ENCODE peak calls at places on chromosomes 13 and 19, in eight cellular contexts. N, Y, L, X, Z, S, T and U are unnamed samples.

GRCh38 chr19:8396563-8397203 is 6.5 kb downstream of the RAB11B start:
- DNase-seq in N (peak), Y (no peak), L (peak), X (peak), Z (peak), S (no peak), T (peak), U (peak)

GRCh38 chr19:21117041-21117907 is 24.6 kb upstream of the ZNF431 start:
- DNase-seq in N (no peak), Y (no peak), L (no peak), X (peak), Z (no peak), S (no peak), T (no peak), U (no peak)

GRCh38 chr13:75643693-75644092 is 7.6 kb downstream of the LMO7 start:
- DNase-seq in N (no peak), Y (no peak), L (no peak), X (no peak), Z (no peak), S (no peak), T (no peak), U (no peak)

GRCh38 chr13:44967656-44968451 is 21.4 kb downstream of the NUFIP1 start:
- DNase-seq in N (no peak), Y (no peak), L (no peak), X (peak), Z (no peak), S (no peak), T (no peak), U (no peak)

GRCh38 chr19:927707-928401 is 2.0 kb downstream of the ARID3A start:
- DNase-seq in N (no peak), Y (no peak), L (no peak), X (no peak), Z (no peak), S (no peak), T (no peak), U (peak)

GRCh38 chr19:44702551-44703176 is 3.7 kb downstream of the CEACAM16 start:
- DNase-seq in N (no peak), Y (no peak), L (no peak), X (no peak), Z (no peak), S (no peak), T (no peak), U (no peak)

GRCh38 chr19:31962565-31962996 is 382.8 kb upstream of the ZNF507 start:
- DNase-seq in N (no peak), Y (no peak), L (no peak), X (no peak), Z (no peak), S (no peak), T (no peak), U (no peak)

GRCh38 chr19:46967578-46968018 is 52.0 kb upstream of the NPAS1 start:
- DNase-seq in N (no peak), Y (no peak), L (no peak), X (no peak), Z (no peak), S (no peak), T (peak), U (no peak)

GRCh38 chr13:109655206-109655600 is 131.2 kb downstream of the IRS2 start:
- DNase-seq in N (no peak), Y (no peak), L (no peak), X (no peak), Z (no peak), S (no peak), T (no peak), U (no peak)

GRCh38 chr13:43405457-43405856 is 381.3 kb downstream of the ENOX1 start:
- DNase-seq in N (no peak), Y (no peak), L (no peak), X (peak), Z (no peak), S (no peak), T (no peak), U (no peak)

GRCh38 chr19:57334191-57334590 is 13.9 kb downstream of the ZNF543 start:
- DNase-seq in N (no peak), Y (no peak), L (no peak), X (peak), Z (no peak), S (no peak), T (no peak), U (no peak)